ENCODE peak calls at places on chromosome 21, in six cellular contexts. J, W, K, L, X and R are unnamed samples.

GRCh38 chr21:45393021-45393420 is 11.9 kb upstream of the COL18A1 start:
- DNase-seq in K (no peak), L (no peak), J (no peak), X (no peak), W (no peak), R (no peak)

GRCh38 chr21:45891388-45892155 is 90.0 kb upstream of the COL6A1 start:
- DNase-seq in W (no peak), J (no peak), K (no peak), X (no peak), L (no peak), R (no peak)

GRCh38 chr21:46667735-46668380 is 32.4 kb downstream of the PRMT2 start:
- DNase-seq in L (no peak), X (no peak), K (peak; percentile 19), J (no peak), W (peak; percentile 79), R (no peak)

GRCh38 chr21:45104560-45104959 is 30.2 kb downstream of the ADARB1 start:
- DNase-seq in X (no peak), W (no peak), L (no peak), J (peak; percentile 68), K (peak; percentile 43), R (peak; percentile 61)

GRCh38 chr21:39051561-39051949 is 131.7 kb downstream of the PSMG1 start:
- DNase-seq in J (no peak), W (no peak), X (no peak), L (no peak), K (peak; percentile 82), R (no peak)

GRCh38 chr21:45423968-45424853 is 19.2 kb downstream of the COL18A1 start:
- DNase-seq in L (no peak), K (no peak), W (no peak), X (no peak), J (no peak), R (peak; percentile 60)

GRCh38 chr21:38646213-38646837 is 148.0 kb upstream of the ERG start:
- DNase-seq in K (peak; percentile 72), J (no peak), X (no peak), W (no peak), L (no peak), R (no peak)

GRCh38 chr21:46173573-46173972 is 10.7 kb downstream of the SPATC1L start:
- DNase-seq in J (no peak), W (no peak), K (no peak), L (no peak), X (no peak), R (no peak)

GRCh38 chr21:45152265-45152746 is 77.9 kb downstream of the ADARB1 start:
- DNase-seq in W (peak; percentile 77), X (no peak), K (no peak), L (no peak), J (peak; percentile 19), R (peak; percentile 18)

GRCh38 chr21:45990049-45990711 is 8.6 kb downstream of the COL6A1 start:
- DNase-seq in X (no peak), W (no peak), L (no peak), K (no peak), J (peak; percentile 14), R (no peak)

GRCh38 chr21:27759091-27759659 is 792.3 kb upstream of the ADAMTS5 start:
- DNase-seq in L (no peak), J (peak; percentile 32), W (peak; percentile 57), X (no peak), K (peak; percentile 39), R (peak; percentile 53)

GRCh38 chr21:45824546-45825208 is 156.9 kb upstream of the COL6A1 start:
- DNase-seq in X (no peak), J (no peak), L (no peak), K (no peak), W (no peak), R (no peak)

GRCh38 chr21:32423320-32423719 is 10.8 kb downstream of the EVA1C start:
- DNase-seq in W (no peak), X (no peak), J (no peak), L (no peak), K (peak; percentile 89), R (no peak)

GRCh38 chr21:45153358-45154318 is 79.3 kb downstream of the ADARB1 start:
- DNase-seq in J (peak; percentile 14), K (no peak), X (no peak), L (no peak), W (no peak), R (no peak)

GRCh38 chr21:18499761-18500376 is 96.3 kb upstream of the TMPRSS15 start:
- DNase-seq in K (peak; percentile 69), J (peak; percentile 30), L (no peak), W (peak; percentile 73), X (no peak), R (peak; percentile 63)

GRCh38 chr21:14858309-14858708 is 206.5 kb downstream of the NRIP1 start:
- DNase-seq in K (no peak), L (no peak), J (no peak), W (no peak), X (no peak), R (no peak)

GRCh38 chr21:27108228-27108627 is 141.3 kb upstream of the ADAMTS5 start:
- DNase-seq in K (peak; percentile 17), W (no peak), L (no peak), X (no peak), J (no peak), R (no peak)

GRCh38 chr21:21612446-21612845 is 614.2 kb downstream of the NCAM2 start:
- DNase-seq in W (peak; percentile 81), K (peak; percentile 79), L (no peak), J (no peak), X (no peak), R (peak; percentile 4)

GRCh38 chr21:39125752-39126485 is 57.3 kb downstream of the PSMG1 start:
- DNase-seq in L (no peak), K (peak; percentile 83), J (peak; percentile 68), W (peak; percentile 78), X (no peak), R (peak; percentile 65)

GRCh38 chr21:45202889-45203288 is 84.8 kb downstream of the POFUT2 start:
- DNase-seq in L (no peak), W (no peak), X (no peak), J (no peak), K (no peak), R (no peak)

GRCh38 chr21:43779660-43780059 is 3.6 kb upstream of the CSTB start:
- DNase-seq in X (no peak), W (no peak), J (no peak), L (no peak), K (no peak), R (no peak)

GRCh38 chr21:25967566-25968438 is 202.8 kb downstream of the APP start:
- DNase-seq in X (no peak), L (no peak), K (no peak), J (no peak), W (no peak), R (no peak)

GRCh38 chr21:25862596-25862995 is 127.8 kb downstream of the GABPA start:
- DNase-seq in J (no peak), W (peak; percentile 32), K (peak; percentile 74), L (no peak), X (no peak), R (no peak)

GRCh38 chr21:39004776-39005605 is 178.3 kb downstream of the PSMG1 start:
- DNase-seq in K (no peak), L (no peak), W (no peak), X (no peak), J (peak; percentile 56), R (peak; percentile 61)

GRCh38 chr21:45937721-45938452 is 43.7 kb upstream of the COL6A1 start:
- DNase-seq in W (no peak), K (no peak), J (no peak), L (no peak), X (no peak), R (no peak)

GRCh38 chr21:31798842-31799691 is 67.1 kb upstream of the SCAF4 start:
- DNase-seq in J (no peak), W (no peak), L (no peak), X (no peak), K (no peak), R (no peak)

GRCh38 chr21:45409466-45410150 is 4.6 kb downstream of the COL18A1 start:
- DNase-seq in J (no peak), W (no peak), K (no peak), L (no peak), X (no peak), R (peak; percentile 57)

GRCh38 chr21:45364464-45365185 is 40.3 kb upstream of the COL18A1 start:
- DNase-seq in K (no peak), W (peak; percentile 25), X (peak; percentile 48), L (no peak), J (no peak), R (peak; percentile 47)

GRCh38 chr21:39885119-39885848 is 18.0 kb downstream of the PCP4 start:
- DNase-seq in J (no peak), K (no peak), W (peak; percentile 47), X (no peak), L (no peak), R (peak; percentile 42)

GRCh38 chr21:44018813-44019567 is 6.9 kb downstream of the TRAPPC10 start:
- DNase-seq in L (no peak), K (no peak), W (no peak), J (no peak), X (no peak), R (no peak)

GRCh38 chr21:46498335-46499050 is 39.8 kb downstream of the DIP2A start:
- DNase-seq in X (no peak), W (no peak), K (peak; percentile 81), J (no peak), L (no peak), R (no peak)

GRCh38 chr21:34930971-34931370 is 118.1 kb downstream of the RUNX1 start:
- DNase-seq in L (no peak), K (no peak), W (no peak), J (no peak), X (no peak), R (no peak)
- H3K4me1 ChIP-seq in L (peaks cover 6% of the 10 kb centered on the region), K (peaks cover 17% of the 10 kb centered on the region), W (no peaks in the 10 kb centered on the region), J (peaks cover 3% of the 10 kb centered on the region), X (peaks cover 4% of the 10 kb centered on the region), R (peaks cover 8% of the 10 kb centered on the region)

GRCh38 chr21:33969600-33969999 is 54.0 kb upstream of the ATP5PO start:
- DNase-seq in J (no peak), X (no peak), K (no peak), W (no peak), L (no peak), R (no peak)
- H3K27ac ChIP-seq in J (no peak overlapping the region), X (no peak overlapping the region), K (peak overlapping the region; percentile 91), W (no peak overlapping the region), L (no peak overlapping the region), R (no peak overlapping the region)

GRCh38 chr21:34984356-34984755 is 64.7 kb downstream of the RUNX1 start:
- DNase-seq in K (no peak), J (no peak), X (no peak), W (no peak), L (no peak), R (no peak)
- H3K4me1 ChIP-seq in K (peaks cover 36% of the 10 kb centered on the region), J (no peaks in the 10 kb centered on the region), X (peaks cover 16% of the 10 kb centered on the region), W (no peaks in the 10 kb centered on the region), L (no peaks in the 10 kb centered on the region), R (no peaks in the 10 kb centered on the region)

DNA sequence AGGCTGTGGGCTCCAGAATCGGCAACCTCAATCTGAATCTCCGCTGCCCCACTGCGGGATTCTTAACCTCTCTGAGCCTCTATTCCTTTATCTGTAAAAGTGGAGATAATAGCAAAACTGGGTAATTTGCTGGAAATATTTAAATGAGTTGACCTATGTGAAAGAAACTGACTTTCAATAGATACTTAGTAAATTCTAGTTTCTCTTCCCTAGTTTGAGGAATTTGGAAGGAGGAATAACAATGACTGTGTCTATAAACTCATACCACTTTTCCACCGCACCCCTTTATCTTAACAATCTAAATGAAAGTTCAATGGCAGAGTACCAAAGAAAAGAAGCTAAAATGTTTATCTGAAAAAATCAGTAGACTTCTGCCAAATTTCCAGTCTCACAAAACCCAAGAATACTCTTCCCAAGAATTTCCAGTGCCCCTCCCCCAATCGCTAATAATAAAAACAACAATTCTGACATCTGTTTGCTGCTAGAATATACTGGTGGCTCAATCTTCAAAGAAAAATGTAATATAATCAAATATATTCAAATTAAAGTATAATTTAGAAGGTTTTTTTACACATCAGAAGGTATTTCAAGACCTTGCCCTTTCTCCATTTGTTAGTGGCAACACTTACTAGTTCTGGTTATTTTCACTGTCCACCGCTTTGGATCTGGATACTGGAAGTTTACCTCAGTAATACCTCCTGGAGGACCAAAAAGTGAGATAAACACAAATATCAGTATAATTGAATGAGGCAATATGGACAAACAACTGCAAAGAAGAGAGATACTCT is 171.2 kb downstream of the LTN1 start:
- DNase-seq in W (no peak), K (peak; percentile 36), X (no peak), J (no peak), L (no peak), R (no peak)
- H3K27ac ChIP-seq in W (no peak overlapping the region), K (no peak overlapping the region), X (no peak overlapping the region), J (no peak overlapping the region), L (peak overlapping the region; percentile 68), R (no peak overlapping the region)